ENCODE peak calls at places on chromosomes 16 and 17, in six cellular contexts. Q is fibroblast of mammary gland, J is fibroblast of the aortic adventitia, T is Peyer's patch, Z is kidney epithelial cell, M is lung. Y is an unnamed sample.

GRCh38 chr17:71118039-71118438 is 948.7 kb downstream of the KCNJ2 start:
- DNase-seq in Q (peak; percentile 7), J (no peak), T (no peak), Z (peak; percentile 7), M (no peak), Y (peak; percentile 33)

GRCh38 chr16:63614421-63614820 is 1507.4 kb downstream of the CDH11 start:
- DNase-seq in Q (no peak), J (no peak), T (no peak), Z (no peak), M (no peak), Y (peak; percentile 46)

GRCh38 chr16:87657621-87658192 is 55.4 kb downstream of the JPH3 start:
- DNase-seq in Q (peak; percentile 14), J (no peak), T (no peak), Z (no peak), M (no peak), Y (no peak)

GRCh38 chr16:29769507-29769906 is 8.5 kb upstream of the ZG16 start:
- DNase-seq in Q (no peak), J (no peak), T (no peak), Z (no peak), M (no peak), Y (no peak)

GRCh38 chr17:49959183-49959935 is 9.6 kb upstream of the DLX4 start:
- DNase-seq in Q (no peak), J (no peak), T (no peak), Z (peak; percentile 28), M (no peak), Y (no peak)

GRCh38 chr16:2063861-2064260 is 16.1 kb downstream of the TSC2 start:
- DNase-seq in Q (no peak), J (no peak), T (no peak), Z (no peak), M (no peak), Y (no peak)

GRCh38 chr17:37608369-37609169 is 649 bp downstream of the SYNRG start:
- DNase-seq in Q (peak; percentile 37), J (peak; percentile 40), T (no peak), Z (no peak), M (no peak), Y (peak; percentile 52)

GRCh38 chr16:70388281-70388680 is 41.6 kb downstream of the DDX19A start:
- DNase-seq in Q (no peak), J (no peak), T (no peak), Z (no peak), M (no peak), Y (no peak)

GRCh38 chr17:32156656-32157055 is 14.4 kb downstream of the RHOT1 start:
- DNase-seq in Q (no peak), J (no peak), T (no peak), Z (no peak), M (no peak), Y (no peak)

GRCh38 chr16:89089142-89089541 is 4.5 kb upstream of the ACSF3 start:
- DNase-seq in Q (no peak), J (no peak), T (no peak), Z (no peak), M (no peak), Y (no peak)

GRCh38 chr17:57369509-57369945 is 113.2 kb downstream of the MSI2 start:
- DNase-seq in Q (peak; percentile 46), J (no peak), T (no peak), Z (no peak), M (no peak), Y (peak; percentile 26)

GRCh38 chr17:31327534-31328526 is 6.4 kb upstream of the EVI2A start:
- DNase-seq in Q (peak; percentile 93), J (peak; percentile 85), T (no peak), Z (peak; percentile 82), M (no peak), Y (peak; percentile 91)

GRCh38 chr16:30902070-30902972 is 5.9 kb downstream of the CTF1 start:
- DNase-seq in Q (peak; percentile 57), J (peak; percentile 51), T (peak; percentile 84), Z (no peak), M (peak; percentile 57), Y (peak; percentile 28)

GRCh38 chr16:69823831-69824563 is 61.9 kb downstream of the WWP2 start:
- DNase-seq in Q (peak; percentile 18), J (no peak), T (no peak), Z (no peak), M (no peak), Y (no peak)

GRCh38 chr17:80637286-80637703 is 92.7 kb downstream of the RPTOR start:
- DNase-seq in Q (no peak), J (no peak), T (no peak), Z (no peak), M (no peak), Y (no peak)

GRCh38 chr17:63579633-63580032 is 21.1 kb upstream of the TACO1 start:
- DNase-seq in Q (no peak), J (no peak), T (no peak), Z (no peak), M (no peak), Y (no peak)

GRCh38 chr17:75639327-75639726 is 6.1 kb downstream of the SMIM5 start:
- DNase-seq in Q (no peak), J (no peak), T (no peak), Z (no peak), M (no peak), Y (no peak)

GRCh38 chr17:4815043-4815675 is 8.2 kb downstream of the PLD2 start:
- DNase-seq in Q (no peak), J (no peak), T (no peak), Z (no peak), M (no peak), Y (no peak)

GRCh38 chr16:54936979-54937672 is 6.5 kb downstream of the IRX5 start:
- DNase-seq in Q (peak; percentile 65), J (peak; percentile 58), T (no peak), Z (no peak), M (peak; percentile 72), Y (peak; percentile 74)

DNA sequence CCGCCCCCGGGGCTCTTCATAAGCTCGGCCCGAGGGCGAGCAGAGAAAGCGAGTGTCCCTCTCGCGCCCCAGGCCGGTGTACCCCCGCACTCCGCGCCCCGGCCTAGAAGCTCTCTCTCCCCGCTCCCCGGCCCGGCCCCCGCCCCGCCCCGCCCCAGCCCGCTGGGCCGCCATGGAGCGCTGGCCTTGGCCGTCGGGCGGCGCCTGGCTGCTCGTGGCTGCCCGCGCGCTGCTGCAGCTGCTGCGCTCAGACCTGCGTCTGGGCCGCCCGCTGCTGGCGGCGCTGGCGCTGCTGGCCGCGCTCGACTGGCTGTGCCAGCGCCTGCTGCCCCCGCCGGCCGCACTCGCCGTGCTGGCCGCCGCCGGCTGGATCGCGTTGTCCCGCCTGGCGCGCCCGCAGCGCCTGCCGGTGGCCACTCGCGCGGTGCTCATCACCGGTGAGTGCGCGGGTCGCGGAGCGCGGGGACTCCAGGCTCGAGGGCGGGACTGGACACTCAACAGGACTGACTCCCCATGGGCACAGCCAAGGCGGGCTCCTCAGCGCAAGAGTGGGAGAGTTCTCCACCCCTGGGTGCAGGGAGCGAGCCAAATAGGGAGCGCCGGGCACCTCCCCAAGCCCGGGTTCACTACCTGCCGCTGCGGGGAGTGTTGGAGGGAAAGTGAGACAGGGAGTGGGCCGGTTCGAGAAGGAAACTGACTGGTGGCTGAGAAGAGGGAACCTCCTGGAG is at the start of gene HSD11B2:
- DNase-seq in Q (no peak), J (no peak), T (no peak), Z (no peak), M (peak; percentile 47), Y (peak; percentile 17)
- H3K4me3 ChIP-seq in Q (peak within 1 kb of the TSS; percentile 7), J (peak within 1 kb of the TSS; percentile 35), T (peak within 1 kb of the TSS; percentile 43), Z (peak within 1 kb of the TSS; percentile 24), M (peak within 1 kb of the TSS; percentile 18), Y (peak within 1 kb of the TSS; percentile 7)

GRCh38 chr16:22213801-22214200 is 7.7 kb downstream of the EEF2K start:
- DNase-seq in Q (no peak), J (no peak), T (no peak), Z (no peak), M (no peak), Y (no peak)
- H3K4me3 ChIP-seq in Q (no peak overlapping the region), J (no peak overlapping the region), T (no peak overlapping the region), Z (no peak overlapping the region), M (no peak overlapping the region), Y (no peak overlapping the region)

GRCh38 chr16:83807710-83808572 is at the start of gene HSBP1:
- DNase-seq in Q (peak; percentile 88), J (peak; percentile 87), T (peak; percentile 97), Z (peak; percentile 53), M (peak; percentile 95), Y (peak; percentile 93)

GRCh38 chr16:83813818-83814653 is 6.3 kb downstream of the HSBP1 start:
- DNase-seq in Q (peak; percentile 60), J (peak; percentile 48), T (no peak), Z (no peak), M (no peak), Y (peak; percentile 81)

GRCh38 chr16:83808573-83809014 is 816 bp downstream of the HSBP1 start:
- DNase-seq in Q (no peak), J (no peak), T (no peak), Z (no peak), M (no peak), Y (peak; percentile 8)

GRCh38 chr16:83809092-83809491 is 1.3 kb downstream of the HSBP1 start:
- DNase-seq in Q (no peak), J (no peak), T (no peak), Z (no peak), M (no peak), Y (no peak)

GRCh38 chr16:83810906-83811305 is 3.1 kb downstream of the HSBP1 start:
- DNase-seq in Q (no peak), J (peak; percentile 12), T (no peak), Z (no peak), M (no peak), Y (no peak)
- H3K4me3 ChIP-seq in Q (no peak overlapping the region), J (no peak overlapping the region), T (no peak overlapping the region), Z (no peak overlapping the region), M (no peak overlapping the region), Y (no peak overlapping the region)

GRCh38 chr17:48586355-48586924 is 3.6 kb downstream of the HOXB3 start:
- DNase-seq in Q (no peak), J (no peak), T (no peak), Z (no peak), M (no peak), Y (no peak)

GRCh38 chr17:48588519-48588918 is 1.5 kb downstream of the HOXB3 start:
- DNase-seq in Q (no peak), J (no peak), T (no peak), Z (no peak), M (no peak), Y (no peak)

GRCh38 chr17:48589060-48589830 is 796 bp downstream of the HOXB3 start:
- DNase-seq in Q (no peak), J (no peak), T (no peak), Z (no peak), M (no peak), Y (no peak)

GRCh38 chr17:48588074-48588415 is 2.0 kb downstream of the HOXB3 start:
- DNase-seq in Q (no peak), J (no peak), T (no peak), Z (no peak), M (no peak), Y (no peak)

DNA sequence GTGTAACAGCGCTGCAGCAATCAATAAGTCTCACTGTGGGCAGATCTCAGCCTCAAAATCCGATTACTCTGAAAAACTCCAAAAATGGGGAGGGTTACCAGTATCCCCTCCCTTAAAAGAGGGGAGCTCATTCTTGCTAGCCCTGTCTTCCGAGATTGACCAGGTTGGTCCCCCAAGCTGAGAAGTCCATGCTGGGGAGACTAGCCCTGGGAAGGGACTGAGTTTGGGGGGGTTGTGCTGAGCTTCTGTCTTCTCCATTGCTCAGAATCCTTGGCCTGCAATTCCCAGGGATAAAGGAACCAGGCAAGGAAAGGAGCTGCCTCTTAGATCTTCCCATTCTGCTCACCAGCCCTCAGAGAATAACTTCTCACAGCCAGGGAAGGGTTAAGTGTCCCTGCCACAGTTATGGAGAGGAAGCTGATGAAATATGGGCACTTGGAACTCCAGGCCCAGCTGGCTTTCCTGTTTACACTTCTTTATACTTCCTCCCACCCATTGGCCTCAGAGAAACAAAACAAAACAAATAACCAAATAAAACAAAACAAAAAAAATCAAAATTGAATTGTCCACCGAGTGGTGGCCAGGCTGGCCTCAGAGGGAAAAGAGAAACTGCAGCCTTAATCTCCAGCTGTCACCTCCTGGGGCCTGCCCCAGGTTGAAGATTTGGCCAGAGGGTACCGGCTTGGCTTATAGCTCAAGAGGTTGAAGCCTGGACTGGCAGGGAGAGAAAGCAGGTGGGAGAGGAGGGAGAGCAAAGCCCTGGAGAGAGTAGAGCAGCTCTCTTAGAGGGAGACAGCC is 2.6 kb downstream of the HOXB3 start:
- DNase-seq in Q (no peak), J (no peak), T (peak; percentile 50), Z (no peak), M (no peak), Y (no peak)
- H3K4me3 ChIP-seq in Q (peak overlapping the region; percentile 5), J (peak overlapping the region; percentile 5), T (no peak overlapping the region), Z (peak overlapping the region; percentile 68), M (no peak overlapping the region), Y (peak overlapping the region; percentile 77)